ENCODE peak calls at places on chromosomes 5 and 9, in six cellular contexts. S is activated CD8-positive, alpha-beta memory T cell treated with anti-CD3 and anti-CD28 coated beads for 24 hours; C is right atrium auricular region; U is HS-5; M is stimulated activated CD8-positive, alpha-beta memory T cell treated with anti-CD3 and anti-CD28 coated beads, Interleukin-7, amount 100 ng/mL, for 1 hour; B is cerebellum. O is an unnamed sample.

GRCh38 chr5:132495672-132496630 is 5.4 kb upstream of the IRF1 start:
- DNase-seq in M (peak; percentile 69), B (peak; percentile 86), U (peak; percentile 36), C (peak; percentile 88), S (peak; percentile 93), O (peak; percentile 88)

GRCh38 chr5:85278193-85278592 is 893.5 kb upstream of the EDIL3 start:
- DNase-seq in C (no peak), B (no peak), U (no peak), M (no peak), S (no peak), O (no peak)

GRCh38 chr5:138276402-138277054 is 2.1 kb upstream of the GFRA3 start:
- DNase-seq in U (no peak), S (no peak), C (no peak), M (no peak), B (peak; percentile 21), O (no peak)

GRCh38 chr9:35603506-35603985 is 1.5 kb upstream of the TESK1 start:
- DNase-seq in B (no peak), C (peak; percentile 91), U (no peak), M (no peak), S (peak; percentile 73), O (no peak)

GRCh38 chr5:161086456-161086855 is 234.4 kb upstream of the ATP10B start:
- DNase-seq in B (no peak), S (no peak), U (no peak), M (no peak), C (no peak), O (no peak)

GRCh38 chr9:76456202-76456926 is 2.6 kb upstream of the GCNT1 start:
- DNase-seq in M (no peak), U (no peak), S (no peak), B (no peak), C (no peak), O (peak; percentile 27)

GRCh38 chr5:65017636-65018035 is 248.9 kb downstream of the CWC27 start:
- DNase-seq in B (no peak), U (no peak), C (no peak), M (no peak), S (no peak), O (no peak)

GRCh38 chr9:125437771-125438221 is 176.2 kb downstream of the GAPVD1 start:
- DNase-seq in C (no peak), M (no peak), S (no peak), U (no peak), B (no peak), O (no peak)

GRCh38 chr5:82073179-82073578 is 101.4 kb downstream of the ATG10 start:
- DNase-seq in U (no peak), S (no peak), B (no peak), C (no peak), M (no peak), O (no peak)

GRCh38 chr9:7177383-7177782 is 419.6 kb downstream of the KDM4C start:
- DNase-seq in S (no peak), M (no peak), U (no peak), C (no peak), B (no peak), O (no peak)

GRCh38 chr5:150272531-150272930 is 17.0 kb downstream of the CAMK2A start:
- DNase-seq in M (no peak), U (no peak), S (no peak), B (peak; percentile 38), C (no peak), O (no peak)

GRCh38 chr5:74135033-74135432 is 505.5 kb downstream of the ENC1 start:
- DNase-seq in U (no peak), S (no peak), B (no peak), C (no peak), M (no peak), O (no peak)